ENCODE peak calls at places on chromosome 14, in four cellular contexts. One of them, this sample, is unnamed.

GRCh38 chr14:51019089-51019488 is 74.8 kb upstream of the PYGL start:
- DNase-seq in gastrocnemius medialis: no peak
- DNase-seq in fibroblast of lung: peak; percentile 17
- DNase-seq in pancreas: no peak
- DNase-seq in this sample: no peak

GRCh38 chr14:32896979-32897723 is 41.5 kb upstream of the NPAS3 start:
- DNase-seq in fibroblast of lung: peak; percentile 66
- DNase-seq in pancreas: no peak
- DNase-seq in gastrocnemius medialis: no peak
- DNase-seq in this sample: peak; percentile 65

GRCh38 chr14:56131865-56132830 is 13.9 kb downstream of the PELI2 start:
- DNase-seq in pancreas: no peak
- DNase-seq in fibroblast of lung: no peak
- DNase-seq in gastrocnemius medialis: no peak
- DNase-seq in this sample: no peak

GRCh38 chr14:69324341-69324931 is 64.5 kb downstream of the GALNT16 start:
- DNase-seq in fibroblast of lung: no peak
- DNase-seq in gastrocnemius medialis: no peak
- DNase-seq in pancreas: no peak
- DNase-seq in this sample: no peak

GRCh38 chr14:94752575-94752974 is 17.3 kb downstream of the GSC start:
- DNase-seq in pancreas: no peak
- DNase-seq in fibroblast of lung: no peak
- DNase-seq in gastrocnemius medialis: no peak
- DNase-seq in this sample: no peak

GRCh38 chr14:74299061-74299545 is 3.6 kb downstream of the ABCD4 start:
- DNase-seq in gastrocnemius medialis: no peak
- DNase-seq in fibroblast of lung: no peak
- DNase-seq in pancreas: no peak
- DNase-seq in this sample: peak; percentile 24

GRCh38 chr14:88195676-88196075 is 127.4 kb downstream of the KCNK10 start:
- DNase-seq in fibroblast of lung: no peak
- DNase-seq in pancreas: no peak
- DNase-seq in gastrocnemius medialis: no peak
- DNase-seq in this sample: no peak

GRCh38 chr14:82806426-82806825 is 1272.8 kb upstream of the SEL1L start:
- DNase-seq in fibroblast of lung: no peak
- DNase-seq in gastrocnemius medialis: no peak
- DNase-seq in pancreas: no peak
- DNase-seq in this sample: no peak

GRCh38 chr14:101628471-101628966 is 67.2 kb downstream of the DIO3 start:
- DNase-seq in gastrocnemius medialis: peak; percentile 41
- DNase-seq in fibroblast of lung: peak; percentile 68
- DNase-seq in pancreas: peak; percentile 82
- DNase-seq in this sample: peak; percentile 62

GRCh38 chr14:47596860-47597259 is 78.5 kb downstream of the MDGA2 start:
- DNase-seq in pancreas: no peak
- DNase-seq in fibroblast of lung: no peak
- DNase-seq in gastrocnemius medialis: no peak
- DNase-seq in this sample: no peak

GRCh38 chr14:29222671-29223268 is 456.2 kb downstream of the FOXG1 start:
- DNase-seq in gastrocnemius medialis: no peak
- DNase-seq in fibroblast of lung: peak; percentile 83
- DNase-seq in pancreas: peak; percentile 9
- DNase-seq in this sample: peak; percentile 64

GRCh38 chr14:67663633-67664032 is 10.8 kb downstream of the VTI1B start:
- DNase-seq in gastrocnemius medialis: no peak
- DNase-seq in fibroblast of lung: no peak
- DNase-seq in pancreas: no peak
- DNase-seq in this sample: no peak

GRCh38 chr14:61625171-61625570 is 70.1 kb upstream of the HIF1A start:
- DNase-seq in gastrocnemius medialis: no peak
- DNase-seq in fibroblast of lung: no peak
- DNase-seq in pancreas: no peak
- DNase-seq in this sample: no peak

GRCh38 chr14:31842905-31843304 is 234.2 kb upstream of the ARHGAP5 start:
- DNase-seq in fibroblast of lung: no peak
- DNase-seq in gastrocnemius medialis: no peak
- DNase-seq in pancreas: no peak
- DNase-seq in this sample: peak; percentile 11

GRCh38 chr14:37142835-37143499 is 29.4 kb downstream of the SLC25A21 start:
- DNase-seq in gastrocnemius medialis: no peak
- DNase-seq in fibroblast of lung: peak; percentile 17
- DNase-seq in pancreas: no peak
- DNase-seq in this sample: peak; percentile 17

GRCh38 chr14:96926006-96926405 is 128.8 kb downstream of the VRK1 start:
- DNase-seq in gastrocnemius medialis: no peak
- DNase-seq in fibroblast of lung: no peak
- DNase-seq in pancreas: no peak
- DNase-seq in this sample: no peak

GRCh38 chr14:95141684-95142083 is 15.6 kb downstream of the DICER1 start:
- DNase-seq in gastrocnemius medialis: no peak
- DNase-seq in fibroblast of lung: no peak
- DNase-seq in pancreas: no peak
- DNase-seq in this sample: no peak

GRCh38 chr14:80275208-80275850 is 64.0 kb upstream of the DIO2 start:
- DNase-seq in fibroblast of lung: peak; percentile 14
- DNase-seq in gastrocnemius medialis: no peak
- DNase-seq in pancreas: no peak
- DNase-seq in this sample: no peak

GRCh38 chr14:65290830-65291229 is 121.7 kb upstream of the FUT8 start:
- DNase-seq in gastrocnemius medialis: no peak
- DNase-seq in pancreas: no peak
- DNase-seq in fibroblast of lung: peak; percentile 62
- DNase-seq in this sample: peak; percentile 73

GRCh38 chr14:57080691-57081090 is 188.0 kb downstream of the EXOC5 start:
- DNase-seq in gastrocnemius medialis: no peak
- DNase-seq in fibroblast of lung: no peak
- DNase-seq in pancreas: no peak
- DNase-seq in this sample: no peak

GRCh38 chr14:93936245-93936644 is 9.1 kb downstream of the FAM181A start:
- DNase-seq in gastrocnemius medialis: no peak
- DNase-seq in pancreas: no peak
- DNase-seq in fibroblast of lung: no peak
- DNase-seq in this sample: no peak

GRCh38 chr14:28867571-28867970 is 101.0 kb downstream of the FOXG1 start:
- DNase-seq in gastrocnemius medialis: no peak
- DNase-seq in pancreas: no peak
- DNase-seq in fibroblast of lung: peak; percentile 17
- DNase-seq in this sample: peak; percentile 23

GRCh38 chr14:49966304-49966809 is 73.5 kb downstream of the ARF6 start:
- DNase-seq in fibroblast of lung: peak; percentile 36
- DNase-seq in gastrocnemius medialis: no peak
- DNase-seq in pancreas: peak; percentile 58
- DNase-seq in this sample: peak; percentile 47

GRCh38 chr14:41605550-41606248 is 977 bp upstream of the LRFN5 start:
- DNase-seq in gastrocnemius medialis: no peak
- DNase-seq in pancreas: no peak
- DNase-seq in fibroblast of lung: peak; percentile 61
- DNase-seq in this sample: peak; percentile 38

GRCh38 chr14:63745858-63746425 is 18.1 kb upstream of the SGPP1 start:
- DNase-seq in gastrocnemius medialis: no peak
- DNase-seq in pancreas: no peak
- DNase-seq in fibroblast of lung: no peak
- DNase-seq in this sample: no peak

GRCh38 chr14:100669468-100669867 is 57.2 kb upstream of the DLK1 start:
- DNase-seq in pancreas: no peak
- DNase-seq in gastrocnemius medialis: no peak
- DNase-seq in fibroblast of lung: peak; percentile 20
- DNase-seq in this sample: no peak

GRCh38 chr14:44300911-44301310 is 206.2 kb downstream of the FSCB start:
- DNase-seq in fibroblast of lung: no peak
- DNase-seq in pancreas: no peak
- DNase-seq in gastrocnemius medialis: no peak
- DNase-seq in this sample: no peak

GRCh38 chr14:100435459-100435858 is 112.3 kb downstream of the SLC25A47 start:
- DNase-seq in pancreas: peak; percentile 1
- DNase-seq in fibroblast of lung: no peak
- DNase-seq in gastrocnemius medialis: no peak
- DNase-seq in this sample: no peak

GRCh38 chr14:89428556-89429196 is 11.6 kb upstream of the FOXN3 start:
- DNase-seq in gastrocnemius medialis: no peak
- DNase-seq in pancreas: no peak
- DNase-seq in fibroblast of lung: peak; percentile 31
- DNase-seq in this sample: no peak

GRCh38 chr14:100576091-100577085 is 10.8 kb downstream of the BEGAIN start:
- DNase-seq in pancreas: no peak
- DNase-seq in fibroblast of lung: no peak
- DNase-seq in gastrocnemius medialis: no peak
- DNase-seq in this sample: no peak

GRCh38 chr14:77375164-77375950 is 1.5 kb downstream of the TMED8 start:
- DNase-seq in fibroblast of lung: no peak
- DNase-seq in pancreas: no peak
- DNase-seq in gastrocnemius medialis: no peak
- DNase-seq in this sample: no peak

GRCh38 chr14:45492876-45493275 is 239.9 kb upstream of the MIS18BP1 start:
- DNase-seq in gastrocnemius medialis: no peak
- DNase-seq in pancreas: peak; percentile 13
- DNase-seq in fibroblast of lung: no peak
- DNase-seq in this sample: no peak

GRCh38 chr14:50037837-50038236 is 78.5 kb downstream of the VCPKMT start:
- DNase-seq in pancreas: no peak
- DNase-seq in gastrocnemius medialis: no peak
- DNase-seq in fibroblast of lung: no peak
- DNase-seq in this sample: peak; percentile 19

GRCh38 chr14:102510616-102511520 is 1.3 kb upstream of the ANKRD9 start:
- DNase-seq in pancreas: peak; percentile 45
- DNase-seq in gastrocnemius medialis: no peak
- DNase-seq in fibroblast of lung: no peak
- DNase-seq in this sample: no peak

DNA sequence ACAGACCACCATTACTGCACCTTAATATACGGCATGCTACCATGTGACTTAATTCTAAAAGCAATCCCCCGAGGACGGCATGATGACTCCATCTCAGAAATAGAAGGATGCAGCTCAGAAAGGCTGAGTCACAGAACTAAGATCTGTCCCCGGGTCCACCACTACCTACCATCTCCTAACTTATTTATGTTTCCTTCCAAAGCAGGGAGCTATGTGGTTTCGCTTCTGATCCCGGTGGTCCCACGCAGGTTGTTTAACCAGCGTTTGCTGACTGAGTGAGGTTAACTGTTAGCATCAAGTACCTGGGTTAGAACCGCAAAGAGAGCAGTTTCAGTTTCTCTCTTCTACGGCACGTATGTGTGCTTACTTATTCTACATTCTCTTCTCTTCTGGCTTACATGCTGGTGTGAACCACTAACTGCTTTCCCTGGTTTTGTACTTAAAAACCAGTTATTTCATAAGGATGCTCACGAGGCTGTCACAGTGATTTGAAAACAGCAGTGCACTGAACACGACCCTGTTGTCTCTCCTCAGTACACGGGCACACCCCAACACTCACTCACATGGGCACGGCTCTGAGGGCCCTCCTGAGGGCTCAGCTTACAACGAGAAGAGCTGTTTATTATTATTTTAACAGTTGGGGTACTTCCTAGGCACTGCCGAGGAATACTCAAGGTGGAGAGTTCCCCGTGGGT is 66.7 kb downstream of the CCDC88C start:
- DNase-seq in pancreas: no peak
- DNase-seq in fibroblast of lung: no peak
- DNase-seq in gastrocnemius medialis: no peak
- DNase-seq in this sample: no peak
- H3K4me3 ChIP-seq in pancreas: no peak overlapping the region
- H3K4me3 ChIP-seq in fibroblast of lung: no peak overlapping the region
- H3K4me3 ChIP-seq in gastrocnemius medialis: no peak overlapping the region
- H3K4me3 ChIP-seq in this sample: no peak overlapping the region

GRCh38 chr14:58826845-58827686 is 189.3 kb downstream of the DACT1 start:
- DNase-seq in fibroblast of lung: no peak
- DNase-seq in gastrocnemius medialis: no peak
- DNase-seq in pancreas: no peak
- DNase-seq in this sample: no peak
- TF ChIP-seq CTCF in fibroblast of lung: no peak
- TF ChIP-seq CTCF in gastrocnemius medialis: peak; percentile 20
- TF ChIP-seq CTCF in pancreas: no peak
- TF ChIP-seq CTCF in this sample: peak; percentile 34

DNA sequence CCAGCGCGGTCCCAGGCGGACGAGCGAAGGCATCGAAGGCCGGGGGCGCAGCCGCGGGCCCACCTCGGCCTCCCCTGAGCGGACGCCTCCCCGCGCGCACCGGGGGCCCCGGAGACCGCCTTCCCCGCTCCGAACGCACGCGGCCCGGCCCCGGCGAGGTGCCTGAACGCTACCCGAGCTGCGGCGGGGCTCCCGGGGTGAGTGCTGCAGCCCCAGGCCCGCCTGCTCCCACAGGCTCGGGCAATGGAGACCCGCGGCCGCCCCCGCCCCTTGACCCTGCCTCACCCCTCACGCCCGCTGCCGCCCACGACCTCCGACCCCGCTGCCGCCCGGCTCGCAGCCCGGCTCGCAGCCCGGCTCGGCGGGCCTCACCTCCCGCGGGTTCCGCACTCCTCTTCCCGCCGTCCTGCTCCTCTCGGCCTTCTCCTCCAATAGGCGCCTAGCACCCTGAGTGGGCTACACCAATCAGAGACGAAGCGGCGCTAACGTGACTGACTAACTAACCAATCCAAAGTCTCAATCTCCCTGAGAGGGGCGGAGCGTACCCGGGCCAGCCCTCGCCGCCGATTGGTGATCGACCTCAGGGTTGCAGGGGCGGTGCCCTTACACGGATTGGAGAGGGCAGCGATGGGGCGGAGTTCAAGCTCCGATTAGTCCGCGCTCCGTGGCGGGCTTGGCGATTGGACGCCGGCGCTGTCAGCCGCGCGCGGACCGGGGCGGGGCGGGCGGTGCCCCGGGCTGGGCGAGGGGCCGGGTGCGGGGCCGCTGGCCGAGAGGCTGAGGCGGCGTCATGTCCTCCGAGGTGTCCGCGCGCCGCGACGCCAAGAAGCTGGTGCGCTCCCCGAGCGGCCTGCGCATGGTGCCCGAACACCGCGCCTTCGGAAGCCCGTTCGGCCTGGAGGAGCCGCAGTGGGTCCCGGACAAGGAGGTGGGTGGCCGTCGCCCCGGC is at the start of the genes XRCC3 and ZFYVE21:
- DNase-seq in fibroblast of lung: peak; percentile 99
- DNase-seq in pancreas: peak; percentile 100
- DNase-seq in gastrocnemius medialis: peak; percentile 100
- DNase-seq in this sample: peak; percentile 100
- H3K4me3 ChIP-seq in fibroblast of lung: peak within 1 kb of the TSS; percentile 74
- H3K4me3 ChIP-seq in pancreas: peak within 1 kb of the TSS; percentile 92
- H3K4me3 ChIP-seq in gastrocnemius medialis: peak within 1 kb of the TSS; percentile 69
- H3K4me3 ChIP-seq in this sample: peak within 1 kb of the TSS; percentile 73

DNA sequence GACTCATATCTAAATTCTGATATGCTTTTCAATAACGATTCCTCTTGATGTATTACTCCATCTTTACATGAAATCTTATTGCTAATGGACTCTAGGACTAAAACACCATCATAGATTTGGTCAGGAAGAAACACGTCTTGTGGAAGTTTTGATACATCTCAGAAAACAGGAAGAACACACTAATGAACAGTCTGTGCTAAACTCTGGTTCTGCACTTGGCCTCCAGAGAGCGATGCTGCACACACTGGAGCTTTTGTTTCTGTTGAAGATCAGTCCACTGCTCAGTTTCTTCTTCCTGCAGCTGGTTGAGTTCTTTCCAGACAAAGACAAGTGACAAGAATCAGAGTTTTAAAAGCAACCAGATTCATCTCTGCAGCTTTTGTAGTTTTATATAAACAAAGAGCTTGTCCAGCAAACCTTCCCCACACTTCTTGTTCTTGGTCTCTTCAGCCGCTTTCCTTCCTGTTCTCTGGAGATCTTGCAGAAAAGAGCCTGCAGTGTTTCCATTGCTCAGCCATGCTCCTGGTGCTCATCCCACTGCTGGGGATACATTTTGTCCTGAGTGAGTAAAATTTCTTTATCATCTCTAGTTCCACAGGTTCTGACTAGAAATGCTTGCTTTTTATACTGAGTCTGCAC is 229.1 kb upstream of the OR4E1 start:
- DNase-seq in pancreas: no peak
- DNase-seq in fibroblast of lung: no peak
- DNase-seq in gastrocnemius medialis: no peak
- DNase-seq in this sample: no peak
- TF ChIP-seq CTCF in pancreas: no peak
- TF ChIP-seq CTCF in fibroblast of lung: no peak
- TF ChIP-seq CTCF in gastrocnemius medialis: no peak
- TF ChIP-seq CTCF in this sample: no peak

This sample was measured in fibroblast of villous mesenchyme.